ENCODE peak calls at places on chromosomes 7 and 10, in nine cellular contexts. E is pancreas, P is left lung, G is RWPE2, R is psoas muscle, C is HCT116, Q is A549, B is heart right ventricle, T is right cardiac atrium. W is an unnamed sample.
A peak's percentile ranks its signal among the peaks of the same experiment; 100 is the strongest.

GRCh38 chr7:7920056-7920455 is 48.5 kb upstream of the GLCCI1 start:
- ATAC-seq in E (peak; percentile 12), P (no peak), G (no peak), R (no peak), C (no peak), Q (no peak), B (no peak), T (no peak), W (no peak)

GRCh38 chr7:51244053-51244452 is 72.6 kb downstream of the COBL start:
- ATAC-seq in E (no peak), P (peak; percentile 9), G (no peak), R (no peak), C (no peak), Q (no peak), B (no peak), T (no peak), W (no peak)

GRCh38 chr10:113970641-113971040 is 73.0 kb upstream of the ADRB1 start:
- ATAC-seq in E (no peak), P (no peak), G (no peak), R (no peak), C (no peak), Q (no peak), B (no peak), T (no peak), W (no peak)

GRCh38 chr10:88647216-88647615 is 17.0 kb upstream of the LIPF start:
- ATAC-seq in E (no peak), P (no peak), G (no peak), R (no peak), C (no peak), Q (no peak), B (no peak), T (no peak), W (no peak)

GRCh38 chr7:104962781-104963180 is 51.2 kb upstream of the KMT2E start:
- ATAC-seq in E (no peak), P (no peak), G (peak; percentile 94), R (no peak), C (no peak), Q (no peak), B (no peak), T (no peak), W (no peak)

GRCh38 chr7:22174574-22174953 is 182.4 kb downstream of the RAPGEF5 start:
- ATAC-seq in E (no peak), P (no peak), G (no peak), R (no peak), C (no peak), Q (no peak), B (peak; percentile 38), T (peak; percentile 26), W (no peak)

GRCh38 chr10:18224626-18225445 is 84.6 kb downstream of the CACNB2 start:
- ATAC-seq in E (peak; percentile 27), P (peak; percentile 48), G (no peak), R (no peak), C (no peak), Q (no peak), B (no peak), T (no peak), W (peak; percentile 61)

GRCh38 chr10:74300651-74301050 is 149.6 kb downstream of the ADK start:
- ATAC-seq in E (no peak), P (no peak), G (no peak), R (no peak), C (no peak), Q (no peak), B (no peak), T (no peak), W (no peak)

GRCh38 chr7:33495207-33495606 is 365.8 kb downstream of the BBS9 start:
- ATAC-seq in E (peak; percentile 18), P (no peak), G (no peak), R (peak; percentile 69), C (no peak), Q (no peak), B (no peak), T (peak; percentile 60), W (no peak)

GRCh38 chr10:60208676-60209269 is 180.9 kb downstream of the ANK3 start:
- ATAC-seq in E (peak; percentile 76), P (peak; percentile 42), G (peak; percentile 40), R (peak; percentile 64), C (peak; percentile 60), Q (peak; percentile 60), B (no peak), T (peak; percentile 35), W (no peak)

GRCh38 chr7:32255036-32255435 is 184.8 kb upstream of the PDE1C start:
- ATAC-seq in E (no peak), P (no peak), G (no peak), R (no peak), C (no peak), Q (no peak), B (peak; percentile 34), T (peak; percentile 89), W (no peak)

GRCh38 chr10:21513035-21513434 is 12.4 kb downstream of the SKIDA1 start:
- ATAC-seq in E (no peak), P (no peak), G (no peak), R (no peak), C (no peak), Q (no peak), B (no peak), T (no peak), W (no peak)

GRCh38 chr10:21516270-21517131 is 9.0 kb downstream of the SKIDA1 start:
- ATAC-seq in E (peak; percentile 77), P (peak; percentile 37), G (peak; percentile 58), R (peak; percentile 55), C (peak; percentile 67), Q (peak; percentile 79), B (peak; percentile 50), T (peak; percentile 68), W (peak; percentile 61)

GRCh38 chr10:21515581-21516269 is 9.8 kb downstream of the SKIDA1 start:
- ATAC-seq in E (no peak), P (no peak), G (no peak), R (no peak), C (no peak), Q (no peak), B (peak; percentile 1), T (no peak), W (no peak)

GRCh38 chr10:21514808-21515580 is 10.5 kb downstream of the SKIDA1 start:
- ATAC-seq in E (no peak), P (peak; percentile 11), G (no peak), R (no peak), C (no peak), Q (no peak), B (no peak), T (no peak), W (no peak)

DNA sequence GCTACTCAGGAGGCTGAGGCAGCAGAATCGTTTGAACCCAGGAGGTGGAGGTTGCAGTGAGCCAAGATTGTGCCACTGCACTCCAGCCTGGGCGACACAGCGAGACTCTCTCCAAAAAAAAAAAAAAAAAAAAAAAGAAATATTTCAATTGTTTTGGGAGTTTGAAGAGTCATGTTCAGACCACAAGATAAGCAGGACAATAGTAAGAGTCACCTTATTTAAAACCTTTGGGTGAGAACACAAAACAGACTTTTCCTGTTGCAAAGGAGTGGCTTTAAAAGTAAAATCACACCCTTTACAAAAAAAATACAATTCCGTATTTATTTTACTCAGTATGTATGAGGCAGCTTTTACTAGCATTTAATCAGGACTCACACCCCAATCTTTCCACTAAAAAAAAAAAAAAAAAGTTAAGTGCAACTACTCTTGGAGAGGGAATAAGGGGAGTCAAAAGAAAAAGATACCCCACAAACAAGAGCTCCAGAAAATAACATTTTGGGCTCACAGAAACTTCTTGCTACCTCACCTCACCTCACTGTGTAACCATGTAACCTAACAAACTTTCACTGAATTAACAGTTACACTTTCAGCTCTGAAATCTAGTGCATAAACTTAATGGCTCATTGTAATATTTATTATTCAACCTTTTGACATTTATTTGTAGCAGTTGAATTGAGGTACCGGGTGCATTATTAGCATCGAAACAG is 11.2 kb downstream of the SKIDA1 start:
- ATAC-seq in E (no peak), P (no peak), G (no peak), R (no peak), C (no peak), Q (no peak), B (no peak), T (no peak), W (no peak)
- H3K4me1 ChIP-seq in E (no peaks in the 10 kb centered on the region), P (peaks cover 38% of the 10 kb centered on the region), G (no peaks in the 10 kb centered on the region), R (peaks cover 17% of the 10 kb centered on the region), C (peaks cover 13% of the 10 kb centered on the region), Q (peaks cover 55% of the 10 kb centered on the region), B (peaks cover 44% of the 10 kb centered on the region), T (no peaks in the 10 kb centered on the region), W (peaks cover 16% of the 10 kb centered on the region)

DNA sequence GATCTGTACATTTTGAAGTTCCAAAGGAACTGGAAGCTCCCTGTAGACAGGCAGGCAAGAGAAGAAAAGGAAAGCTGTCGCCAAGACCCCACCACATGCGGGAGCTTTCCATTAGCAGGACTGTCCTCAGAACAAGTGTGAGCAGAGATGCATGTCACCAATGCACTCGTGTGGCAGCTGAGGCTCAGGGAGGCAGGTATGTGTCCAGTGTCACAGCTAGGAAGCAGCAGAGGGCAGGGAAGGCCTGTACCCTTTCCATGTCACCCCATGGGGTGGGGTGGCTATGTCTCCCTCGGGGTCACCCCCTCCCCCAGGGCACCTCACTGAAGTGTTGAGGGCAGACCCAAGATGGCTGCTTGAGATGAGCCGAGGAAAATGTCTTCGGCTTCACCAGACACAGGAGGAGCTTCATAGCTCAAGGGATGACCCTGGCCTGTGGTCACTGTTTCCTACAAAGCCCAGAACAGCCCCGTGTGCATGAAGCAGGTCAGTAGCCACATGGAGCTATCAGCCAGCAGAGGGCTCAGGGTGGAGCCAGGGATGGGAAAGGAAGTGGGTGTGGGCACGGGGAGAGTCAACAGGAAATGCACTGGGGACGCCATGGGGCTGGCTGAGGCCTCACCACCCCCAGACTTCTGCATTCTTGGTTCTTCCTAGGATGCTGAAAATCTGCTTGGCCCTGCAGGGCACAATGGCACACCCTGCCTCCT is 96.6 kb downstream of the FAM53B start:
- ATAC-seq in E (peak; percentile 56), P (peak; percentile 79), G (peak; percentile 59), R (peak; percentile 44), C (peak; percentile 88), Q (no peak), B (peak; percentile 56), T (peak; percentile 51), W (peak; percentile 63)
- H3K4me1 ChIP-seq in E (no peaks in the 10 kb centered on the region), P (peaks cover 100% of the 10 kb centered on the region), G (peaks cover 34% of the 10 kb centered on the region), R (peaks cover 80% of the 10 kb centered on the region), C (peaks cover 6% of the 10 kb centered on the region), Q (peaks cover 15% of the 10 kb centered on the region), B (peaks cover 97% of the 10 kb centered on the region), T (peaks cover 67% of the 10 kb centered on the region), W (peaks cover 93% of the 10 kb centered on the region)

DNA sequence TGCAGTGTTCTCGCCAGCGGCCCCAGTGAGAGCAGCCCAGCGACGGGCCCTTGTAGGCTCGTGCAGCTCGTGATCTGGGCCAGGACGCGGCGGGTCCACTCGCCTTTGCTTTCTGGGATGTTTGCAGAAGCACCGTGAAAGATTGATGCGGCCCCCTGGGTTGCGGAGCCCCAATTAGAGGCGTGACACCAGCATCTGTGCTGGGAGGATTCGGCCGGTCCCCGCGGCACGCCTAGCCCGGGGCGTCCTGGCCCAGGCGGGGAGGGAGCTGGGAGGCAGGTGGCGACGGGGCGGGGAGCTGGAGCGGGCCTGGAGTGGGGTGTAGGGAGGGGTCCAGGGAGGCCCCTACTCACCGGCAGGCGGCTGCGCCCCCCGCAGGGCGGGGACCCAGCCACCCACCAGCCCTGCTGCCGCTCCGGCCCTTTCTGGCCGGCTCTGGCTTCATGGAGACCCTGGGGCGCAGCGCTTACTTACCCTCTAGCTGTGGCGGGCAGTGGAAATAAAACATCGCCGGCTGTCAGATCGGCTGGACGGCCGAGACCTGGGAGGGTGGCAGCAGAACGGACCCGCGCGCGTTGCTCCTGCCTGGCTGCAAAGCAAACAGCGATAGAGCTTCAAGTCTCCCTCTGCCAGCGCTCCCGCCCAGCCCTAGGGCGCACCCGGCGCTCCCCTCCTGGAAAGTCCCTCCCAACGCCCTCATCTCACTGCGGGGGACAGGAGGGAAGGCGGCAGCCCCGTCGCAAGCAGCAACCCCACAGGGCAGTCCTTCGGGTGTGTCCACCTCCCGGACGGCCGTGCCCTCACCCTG is 752 bp downstream of the DRGX start:
- ATAC-seq in E (peak; percentile 19), P (no peak), G (no peak), R (peak; percentile 15), C (no peak), Q (no peak), B (no peak), T (no peak), W (no peak)
- H3K4me1 ChIP-seq in E (no peaks in the 10 kb centered on the region), P (peaks cover 27% of the 10 kb centered on the region), G (peaks cover 6% of the 10 kb centered on the region), R (peaks cover 19% of the 10 kb centered on the region), C (no peaks in the 10 kb centered on the region), Q (peaks cover 5% of the 10 kb centered on the region), B (peaks cover 35% of the 10 kb centered on the region), T (peaks cover 5% of the 10 kb centered on the region), W (peaks cover 38% of the 10 kb centered on the region)

GRCh38 chr7:44638611-44639557 is 32.5 kb downstream of the OGDH start:
- ATAC-seq in E (peak; percentile 69), P (peak; percentile 78), G (peak; percentile 78), R (peak; percentile 72), C (peak; percentile 84), Q (peak; percentile 84), B (peak; percentile 67), T (peak; percentile 54), W (peak; percentile 71)
- H3K4me1 ChIP-seq in E (peaks cover 33% of the 10 kb centered on the region), P (peaks cover 78% of the 10 kb centered on the region), G (peaks cover 33% of the 10 kb centered on the region), R (peaks cover 72% of the 10 kb centered on the region), C (peaks cover 43% of the 10 kb centered on the region), Q (peaks cover 45% of the 10 kb centered on the region), B (peaks cover 86% of the 10 kb centered on the region), T (peaks cover 31% of the 10 kb centered on the region), W (peaks cover 33% of the 10 kb centered on the region)

W was measured in gastroesophageal sphincter.